ENCODE peak calls at places on chromosomes 13 and 19, in six cellular contexts. One of them, this sample, is unnamed.

GRCh38 chr13:112943309-112944125 is 25.5 kb upstream of the MCF2L start:
- DNase-seq in ELR: peak
- DNase-seq in neural crest cell: peak
- DNase-seq in Kasumi-1: no peak
- DNase-seq in NCI-H1930: peak
- DNase-seq in KBM-7: peak
- DNase-seq in this sample: peak

GRCh38 chr13:105732946-105733529 is 802.4 kb downstream of the EFNB2 start:
- DNase-seq in neural crest cell: no peak
- DNase-seq in KBM-7: no peak
- DNase-seq in NCI-H1930: no peak
- DNase-seq in Kasumi-1: no peak
- DNase-seq in ELR: no peak
- DNase-seq in this sample: no peak

GRCh38 chr13:76222511-76222910 is 586.4 kb downstream of the LMO7 start:
- DNase-seq in ELR: no peak
- DNase-seq in KBM-7: no peak
- DNase-seq in neural crest cell: no peak
- DNase-seq in Kasumi-1: no peak
- DNase-seq in NCI-H1930: no peak
- DNase-seq in this sample: no peak

GRCh38 chr13:36875431-36875830 is 44.6 kb downstream of the SMAD9 start:
- DNase-seq in neural crest cell: no peak
- DNase-seq in NCI-H1930: no peak
- DNase-seq in Kasumi-1: no peak
- DNase-seq in KBM-7: no peak
- DNase-seq in ELR: no peak
- DNase-seq in this sample: no peak

GRCh38 chr19:29858621-29859020 is 46.8 kb downstream of the CCNE1 start:
- DNase-seq in ELR: no peak
- DNase-seq in NCI-H1930: no peak
- DNase-seq in neural crest cell: no peak
- DNase-seq in Kasumi-1: no peak
- DNase-seq in KBM-7: no peak
- DNase-seq in this sample: no peak

GRCh38 chr19:35750167-35750566 is 1.8 kb downstream of the LIN37 start:
- DNase-seq in Kasumi-1: no peak
- DNase-seq in KBM-7: no peak
- DNase-seq in NCI-H1930: no peak
- DNase-seq in neural crest cell: no peak
- DNase-seq in ELR: no peak
- DNase-seq in this sample: no peak

GRCh38 chr19:48443262-48443661 is 2.5 kb upstream of the GRWD1 start:
- DNase-seq in KBM-7: no peak
- DNase-seq in NCI-H1930: no peak
- DNase-seq in Kasumi-1: no peak
- DNase-seq in neural crest cell: no peak
- DNase-seq in ELR: no peak
- DNase-seq in this sample: no peak

GRCh38 chr13:29909975-29910674 is 59.7 kb upstream of the UBL3 start:
- DNase-seq in NCI-H1930: no peak
- DNase-seq in Kasumi-1: no peak
- DNase-seq in KBM-7: no peak
- DNase-seq in ELR: peak
- DNase-seq in neural crest cell: no peak
- DNase-seq in this sample: peak

GRCh38 chr13:101397742-101398141 is 18.6 kb downstream of the NALCN start:
- DNase-seq in NCI-H1930: no peak
- DNase-seq in KBM-7: no peak
- DNase-seq in Kasumi-1: no peak
- DNase-seq in ELR: peak
- DNase-seq in neural crest cell: no peak
- DNase-seq in this sample: peak

GRCh38 chr19:29662278-29662603 is 3.0 kb upstream of the PLEKHF1 start:
- DNase-seq in NCI-H1930: no peak
- DNase-seq in ELR: no peak
- DNase-seq in neural crest cell: no peak
- DNase-seq in KBM-7: no peak
- DNase-seq in Kasumi-1: no peak
- DNase-seq in this sample: no peak

GRCh38 chr13:72680353-72680752 is 47.1 kb downstream of the MZT1 start:
- DNase-seq in NCI-H1930: no peak
- DNase-seq in Kasumi-1: no peak
- DNase-seq in ELR: no peak
- DNase-seq in neural crest cell: no peak
- DNase-seq in KBM-7: no peak
- DNase-seq in this sample: no peak

GRCh38 chr19:18932216-18932841 is 8.7 kb downstream of the HOMER3 start:
- DNase-seq in KBM-7: no peak
- DNase-seq in neural crest cell: peak
- DNase-seq in NCI-H1930: no peak
- DNase-seq in Kasumi-1: no peak
- DNase-seq in ELR: peak
- DNase-seq in this sample: no peak

GRCh38 chr13:112688560-112689497 is 1.0 kb upstream of the ATP11A start:
- DNase-seq in KBM-7: peak
- DNase-seq in NCI-H1930: no peak
- DNase-seq in ELR: no peak
- DNase-seq in neural crest cell: no peak
- DNase-seq in Kasumi-1: peak
- DNase-seq in this sample: no peak

GRCh38 chr19:7196721-7197168 is 97.5 kb downstream of the INSR start:
- DNase-seq in Kasumi-1: no peak
- DNase-seq in ELR: no peak
- DNase-seq in neural crest cell: no peak
- DNase-seq in NCI-H1930: no peak
- DNase-seq in KBM-7: no peak
- DNase-seq in this sample: no peak

GRCh38 chr13:113978741-113979481 is 5.0 kb upstream of the C13orf46 start:
- DNase-seq in ELR: no peak
- DNase-seq in KBM-7: no peak
- DNase-seq in neural crest cell: no peak
- DNase-seq in NCI-H1930: no peak
- DNase-seq in Kasumi-1: no peak
- DNase-seq in this sample: no peak

GRCh38 chr13:77345150-77345780 is 18.4 kb upstream of the MYCBP2 start:
- DNase-seq in Kasumi-1: peak
- DNase-seq in neural crest cell: no peak
- DNase-seq in ELR: no peak
- DNase-seq in KBM-7: peak
- DNase-seq in NCI-H1930: no peak
- DNase-seq in this sample: peak

GRCh38 chr13:54975676-54976075 is 1947.1 kb downstream of the OLFM4 start:
- DNase-seq in KBM-7: no peak
- DNase-seq in Kasumi-1: no peak
- DNase-seq in NCI-H1930: no peak
- DNase-seq in neural crest cell: no peak
- DNase-seq in ELR: no peak
- DNase-seq in this sample: no peak

GRCh38 chr13:30580852-30581502 is 36.7 kb upstream of the USPL1 start:
- DNase-seq in NCI-H1930: no peak
- DNase-seq in neural crest cell: no peak
- DNase-seq in KBM-7: no peak
- DNase-seq in ELR: no peak
- DNase-seq in Kasumi-1: no peak
- DNase-seq in this sample: peak

GRCh38 chr19:17997969-17998826 is 9.8 kb upstream of the ARRDC2 start:
- DNase-seq in Kasumi-1: peak
- DNase-seq in NCI-H1930: no peak
- DNase-seq in KBM-7: no peak
- DNase-seq in ELR: peak
- DNase-seq in neural crest cell: no peak
- DNase-seq in this sample: peak

GRCh38 chr13:35782793-35783192 is 306.3 kb upstream of the MAB21L1 start:
- DNase-seq in neural crest cell: no peak
- DNase-seq in NCI-H1930: no peak
- DNase-seq in KBM-7: no peak
- DNase-seq in ELR: no peak
- DNase-seq in Kasumi-1: no peak
- DNase-seq in this sample: no peak

GRCh38 chr13:41700790-41701310 is 243.5 kb downstream of the RGCC start:
- DNase-seq in NCI-H1930: peak
- DNase-seq in ELR: no peak
- DNase-seq in KBM-7: peak
- DNase-seq in Kasumi-1: peak
- DNase-seq in neural crest cell: no peak
- DNase-seq in this sample: peak

GRCh38 chr13:34334984-34335661 is 517.2 kb downstream of the RFC3 start:
- DNase-seq in NCI-H1930: no peak
- DNase-seq in Kasumi-1: peak
- DNase-seq in ELR: no peak
- DNase-seq in neural crest cell: no peak
- DNase-seq in KBM-7: no peak
- DNase-seq in this sample: no peak

GRCh38 chr13:27353166-27353583 is 71.2 kb upstream of the GTF3A start:
- DNase-seq in Kasumi-1: no peak
- DNase-seq in neural crest cell: no peak
- DNase-seq in NCI-H1930: no peak
- DNase-seq in KBM-7: no peak
- DNase-seq in ELR: peak
- DNase-seq in this sample: peak

This sample was measured in M059J.